ENCODE peak calls at places on chromosome 1, in five cellular contexts. M is left cardiac atrium; N is C1 segment of cervical spinal cord; I is stimulated activated CD8-positive, alpha-beta memory T cell treated with anti-CD3 and anti-CD28 coated beads, Interleukin-7, amount 100 ng/mL, for 24 hours; P is KBM-7. Z is an unnamed sample.

GRCh38 chr1:35278886-35279554 is 10.5 kb downstream of the ZMYM4 start:
- DNase-seq in N (no peak), P (no peak), I (no peak), M (no peak), Z (no peak)

GRCh38 chr1:212515329-212515760 is 82.6 kb downstream of the NENF start:
- DNase-seq in P (no peak), N (no peak), I (no peak), M (no peak), Z (peak)

GRCh38 chr1:159171254-159171687 is at the start of gene CADM3:
- DNase-seq in N (peak), P (no peak), M (no peak), I (no peak), Z (peak)

GRCh38 chr1:52141513-52142219 is at the start of gene ZFYVE9:
- DNase-seq in P (peak), I (peak), M (peak), N (peak), Z (peak)

GRCh38 chr1:63679076-63679475 is 85.9 kb downstream of the PGM1 start:
- DNase-seq in P (no peak), I (no peak), N (no peak), M (no peak), Z (no peak)

GRCh38 chr1:67493148-67493547 is 62.9 kb upstream of the SERBP1 start:
- DNase-seq in M (no peak), N (no peak), P (no peak), I (no peak), Z (no peak)

GRCh38 chr1:85578321-85579295 is 2.0 kb upstream of the CCN1 start:
- DNase-seq in N (no peak), I (no peak), M (no peak), P (no peak), Z (no peak)

GRCh38 chr1:198932351-198932991 is 293.6 kb downstream of the PTPRC start:
- DNase-seq in P (peak), N (no peak), M (no peak), I (no peak), Z (no peak)

GRCh38 chr1:50968884-50969610 is 998 bp upstream of the CDKN2C start:
- DNase-seq in P (no peak), N (peak), I (no peak), M (peak), Z (peak)

GRCh38 chr1:154758346-154758745 is 111.7 kb downstream of the KCNN3 start:
- DNase-seq in N (no peak), P (no peak), M (no peak), I (no peak), Z (no peak)

GRCh38 chr1:224617410-224618361 is 1.6 kb downstream of the CNIH3 start:
- DNase-seq in M (no peak), P (no peak), N (no peak), I (no peak), Z (no peak)

Z was measured in glutamatergic neuron.